ENCODE peak calls at places on chromosome 22, in seven cellular contexts. F, G, C, E, T, J and Q are unnamed samples.

GRCh38 chr22:22702874-22703570 is 58.6 kb downstream of the GGTLC2 start:
- DNase-seq in J (no peak), F (no peak), G (no peak), C (no peak), E (no peak), T (no peak), Q (no peak)

GRCh38 chr22:24473278-24473677 is 21.9 kb upstream of the UPB1 start:
- DNase-seq in T (no peak), F (no peak), E (no peak), C (no peak), G (no peak), J (no peak), Q (no peak)

GRCh38 chr22:19003518-19003917 is 67.4 kb upstream of the PRODH start:
- DNase-seq in C (no peak), E (no peak), G (no peak), J (no peak), T (no peak), F (no peak), Q (no peak)

GRCh38 chr22:46417268-46417580 is 81.7 kb downstream of the TRMU start:
- DNase-seq in G (no peak), J (no peak), T (no peak), E (no peak), F (no peak), C (no peak), Q (no peak)

GRCh38 chr22:31104869-31105268 is 2.5 kb downstream of the SELENOM start:
- DNase-seq in E (no peak), C (no peak), G (no peak), F (no peak), J (peak; percentile 43), T (no peak), Q (no peak)

GRCh38 chr22:36225333-36225922 is 13.9 kb downstream of the APOL2 start:
- DNase-seq in F (no peak), G (no peak), J (no peak), T (no peak), E (no peak), C (no peak), Q (no peak)

GRCh38 chr22:22928666-22929380 is 41.2 kb downstream of the IGLL5 start:
- DNase-seq in T (no peak), F (peak; percentile 33), C (peak; percentile 16), J (peak; percentile 99), G (peak; percentile 23), E (no peak), Q (peak; percentile 33)

GRCh38 chr22:22229683-22230420 is 14.7 kb upstream of the VPREB1 start:
- DNase-seq in C (no peak), E (no peak), G (no peak), J (no peak), T (no peak), F (no peak), Q (no peak)

GRCh38 chr22:40452730-40453487 is 82.5 kb downstream of the SGSM3 start:
- DNase-seq in J (no peak), G (no peak), F (peak; percentile 62), E (no peak), C (no peak), T (no peak), Q (peak; percentile 59)

GRCh38 chr22:40487663-40488249 is 117.4 kb downstream of the SGSM3 start:
- DNase-seq in T (no peak), E (no peak), C (peak; percentile 56), F (peak; percentile 54), J (peak; percentile 37), G (peak; percentile 45), Q (peak; percentile 55)

GRCh38 chr22:46761539-46762237 is 762 bp upstream of the TBC1D22A start:
- DNase-seq in T (no peak), E (no peak), C (no peak), G (no peak), J (no peak), F (peak; percentile 17), Q (no peak)

DNA sequence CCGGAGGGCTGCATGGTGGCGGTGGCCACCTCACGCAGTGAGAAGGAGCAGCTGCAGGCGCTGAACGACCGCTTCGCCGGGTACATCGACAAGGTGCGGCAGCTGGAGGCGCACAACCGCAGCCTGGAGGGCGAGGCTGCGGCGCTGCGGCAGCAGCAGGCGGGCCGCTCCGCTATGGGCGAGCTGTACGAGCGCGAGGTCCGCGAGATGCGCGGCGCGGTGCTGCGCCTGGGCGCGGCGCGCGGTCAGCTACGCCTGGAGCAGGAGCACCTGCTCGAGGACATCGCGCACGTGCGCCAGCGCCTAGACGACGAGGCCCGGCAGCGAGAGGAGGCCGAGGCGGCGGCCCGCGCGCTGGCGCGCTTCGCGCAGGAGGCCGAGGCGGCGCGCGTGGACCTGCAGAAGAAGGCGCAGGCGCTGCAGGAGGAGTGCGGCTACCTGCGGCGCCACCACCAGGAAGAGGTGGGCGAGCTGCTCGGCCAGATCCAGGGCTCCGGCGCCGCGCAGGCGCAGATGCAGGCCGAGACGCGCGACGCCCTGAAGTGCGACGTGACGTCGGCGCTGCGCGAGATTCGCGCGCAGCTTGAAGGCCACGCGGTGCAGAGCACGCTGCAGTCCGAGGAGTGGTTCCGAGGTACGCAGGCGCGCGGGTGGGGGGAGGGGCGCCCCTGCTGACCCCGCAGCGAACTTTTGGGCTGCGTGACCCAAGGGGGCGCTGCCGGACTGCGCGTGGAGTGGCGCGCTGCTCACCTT is 670 bp downstream of the NEFH start:
- DNase-seq in C (peak; percentile 71), G (peak; percentile 35), T (no peak), F (peak; percentile 82), J (no peak), E (no peak), Q (peak; percentile 72)
- TF ChIP-seq CTCF in C (no peak), G (no peak), T (no peak), F (peak; percentile 16), J (no peak), E (no peak), Q (no peak)

GRCh38 chr22:44181912-44182590 is 1.3 kb downstream of the PARVG start:
- DNase-seq in C (no peak), J (peak; percentile 51), T (no peak), G (no peak), E (no peak), F (no peak), Q (no peak)

GRCh38 chr22:44180706-44181032 is at the start of gene PARVG:
- DNase-seq in E (no peak), G (no peak), T (no peak), C (no peak), J (peak; percentile 81), F (no peak), Q (no peak)

GRCh38 chr22:44179196-44179988 is 1.3 kb upstream of the PARVG start:
- DNase-seq in J (no peak), E (no peak), G (no peak), C (no peak), F (no peak), T (no peak), Q (no peak)

GRCh38 chr22:44181033-44181911 is 547 bp downstream of the PARVG start:
- DNase-seq in J (peak; percentile 66), G (no peak), F (no peak), T (no peak), C (no peak), E (no peak), Q (no peak)

DNA sequence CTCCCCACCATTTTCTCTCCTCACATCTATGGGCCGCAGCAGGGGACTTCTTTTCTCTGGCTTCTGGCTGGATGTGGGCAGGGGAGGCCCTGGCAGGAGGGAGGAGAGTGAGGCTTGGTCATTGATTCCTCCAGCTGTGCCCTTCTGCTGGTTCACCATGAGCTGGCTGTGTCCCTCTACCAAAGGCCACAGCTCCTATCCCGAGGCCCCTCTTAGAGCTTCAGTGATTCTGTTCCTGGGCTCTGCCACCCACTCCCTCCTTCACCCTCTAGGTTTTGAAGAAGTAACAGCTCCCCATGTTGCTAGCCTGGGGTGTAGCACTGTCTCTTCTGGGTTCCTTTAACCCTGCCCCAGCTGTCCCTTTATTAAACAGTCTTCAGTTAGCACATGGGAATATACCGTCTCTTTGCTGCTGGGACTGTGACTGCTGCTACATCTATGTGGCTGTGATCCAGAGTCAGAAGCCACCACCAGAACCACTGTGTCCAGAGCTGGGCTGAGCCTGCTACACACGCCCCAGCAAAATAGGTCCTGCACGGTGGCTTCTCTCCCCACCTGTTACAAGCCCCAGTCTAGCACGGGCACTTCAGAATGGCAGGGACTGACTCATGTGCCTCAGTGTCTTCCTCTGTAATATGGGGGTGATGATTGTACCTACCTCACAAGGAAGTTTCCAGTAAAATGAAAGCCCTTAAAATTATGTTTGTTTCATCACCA is 578 bp upstream of the PARVG start:
- DNase-seq in F (no peak), T (no peak), J (no peak), C (no peak), G (no peak), E (no peak), Q (no peak)
- H3K4me3 ChIP-seq in F (no peak overlapping the region), T (no peak overlapping the region), J (no peak overlapping the region), C (no peak overlapping the region), G (no peak overlapping the region), E (no peak overlapping the region), Q (no peak overlapping the region)

GRCh38 chr22:45418770-45419138 is 5.3 kb downstream of the RIBC2 start:
- DNase-seq in G (no peak), C (no peak), F (no peak), E (no peak), T (no peak), J (no peak), Q (no peak)

GRCh38 chr22:45418056-45418769 is 4.7 kb downstream of the RIBC2 start:
- DNase-seq in T (no peak), C (no peak), G (no peak), J (no peak), F (no peak), E (no peak), Q (no peak)

GRCh38 chr22:45413013-45413367 is 409 bp downstream of the SMC1B start:
- DNase-seq in T (no peak), J (no peak), F (no peak), E (no peak), C (no peak), G (no peak), Q (no peak)

GRCh38 chr22:45407793-45408192 is 5.6 kb downstream of the SMC1B start:
- DNase-seq in T (no peak), E (no peak), J (no peak), G (no peak), F (no peak), C (no peak), Q (no peak)

DNA sequence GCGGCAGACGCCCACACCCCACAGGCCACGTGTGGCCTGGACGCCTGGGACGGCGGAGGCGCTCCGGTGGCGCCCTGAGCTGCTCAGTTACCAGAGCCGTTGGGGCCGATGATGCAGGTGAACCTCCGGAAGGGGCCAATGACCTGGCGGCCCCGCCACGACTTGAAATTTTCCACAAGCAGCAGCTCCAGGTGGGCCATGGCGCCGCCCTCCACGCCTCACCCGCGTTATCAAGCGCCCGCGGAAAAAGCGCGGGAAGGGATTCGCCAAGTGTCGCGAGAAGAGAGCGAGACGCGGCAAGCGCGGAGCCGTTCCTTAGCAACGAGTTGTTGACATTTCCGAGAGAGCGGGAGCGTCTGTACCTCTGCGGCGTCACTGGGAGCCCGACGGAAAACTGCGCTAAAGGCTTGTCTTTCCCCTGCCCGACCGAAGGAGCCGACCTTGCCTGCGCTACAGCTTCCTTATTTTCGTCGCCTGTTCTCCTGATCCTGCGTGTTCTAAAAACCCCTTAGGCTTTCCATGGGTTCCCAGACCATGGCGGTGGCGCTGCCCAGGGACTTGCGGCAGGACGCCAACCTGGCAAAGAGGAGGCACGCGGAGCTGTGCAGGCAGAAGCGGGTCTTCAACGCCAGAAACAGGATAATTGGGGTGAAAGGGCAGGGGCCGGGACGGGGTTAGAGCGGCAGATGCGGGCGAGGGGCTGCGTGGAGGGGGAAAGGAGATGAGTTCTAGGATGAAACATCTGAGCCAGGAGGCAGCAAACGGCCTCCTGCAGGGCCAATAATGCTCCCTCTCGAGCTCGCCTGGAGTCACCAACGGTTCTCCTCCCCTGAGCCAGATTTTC is at the start of the genes RIBC2 and SMC1B:
- DNase-seq in T (no peak), C (peak; percentile 78), G (peak; percentile 68), F (peak; percentile 87), J (peak; percentile 97), E (peak; percentile 87), Q (peak; percentile 80)
- TF ChIP-seq CTCF in T (no peak), C (no peak), G (peak; percentile 1), F (no peak), J (no peak), E (no peak), Q (no peak)

GRCh38 chr22:20299736-20300136 is 20.1 kb downstream of the DGCR6L start:
- DNase-seq in T (no peak), J (no peak), F (peak; percentile 40), E (no peak), G (no peak), C (peak; percentile 19), Q (peak; percentile 37)
- H3K4me3 ChIP-seq in T (peak overlapping the region; percentile 54), J (peak overlapping the region; percentile 56), F (peak overlapping the region; percentile 54), E (peak overlapping the region; percentile 57), G (peak overlapping the region; percentile 44), C (peak overlapping the region; percentile 38), Q (no peak overlapping the region)